ENCODE peak calls at places on chromosomes 7 and 10, in five cellular contexts. E is IMR-90, C is mesendoderm, P is H9, I is mesenchymal stem cell. H is an unnamed sample. For H3K4me1, the result is how much of the 10 kb centered on the place peaks cover.

GRCh38 chr10:4763513-4763912 is 62.5 kb upstream of the AKR1E2 start:
- DNase-seq in P (no peak), C (no peak), E (no peak), I (peak), H (no peak)

GRCh38 chr10:49387029-49387428 is 8.9 kb downstream of the DRGX start:
- DNase-seq in P (no peak), I (peak), C (no peak), E (peak), H (no peak)

GRCh38 chr7:70794962-70795361 is 337.0 kb upstream of the GALNT17 start:
- DNase-seq in C (no peak), P (no peak), E (no peak), I (no peak), H (no peak)

GRCh38 chr7:33886100-33886623 is 19.2 kb upstream of the BMPER start:
- DNase-seq in I (peak), P (peak), C (peak), E (peak), H (no peak)

GRCh38 chr7:8112685-8113084 is 144.1 kb downstream of the GLCCI1 start:
- DNase-seq in E (no peak), C (no peak), I (no peak), P (no peak), H (no peak)

GRCh38 chr7:43577485-43577951 is 5.4 kb upstream of the STK17A start:
- DNase-seq in C (peak), I (peak), P (peak), E (peak), H (no peak)

GRCh38 chr7:72343991-72344390 is 68.1 kb downstream of the CALN1 start:
- DNase-seq in I (no peak), C (peak), P (peak), E (no peak), H (no peak)

GRCh38 chr10:5443429-5443828 is 31.1 kb downstream of the NET1 start:
- DNase-seq in I (no peak), C (no peak), E (no peak), P (no peak), H (no peak)

GRCh38 chr7:114109299-114109698 is 190.5 kb upstream of the PPP1R3A start:
- DNase-seq in I (no peak), E (no peak), P (no peak), C (no peak), H (no peak)

GRCh38 chr10:48289652-48290238 is 15.2 kb upstream of the FRMPD2 start:
- DNase-seq in I (peak), E (peak), P (peak), C (peak), H (peak)

GRCh38 chr10:114042895-114043531 is 653 bp upstream of the ADRB1 start:
- DNase-seq in E (peak), I (peak), C (peak), P (peak), H (no peak)
- H3K27ac ChIP-seq in E (no peak), I (no peak), C (no peak), P (no peak), H (no peak)

GRCh38 chr10:96714031-96714590 is 6.2 kb downstream of the PIK3AP1 start:
- DNase-seq in P (no peak), I (no peak), C (no peak), E (peak), H (no peak)
- H3K4me1 ChIP-seq in P (under half), I (under half), C (under half), E (under half), H (under half)

DNA sequence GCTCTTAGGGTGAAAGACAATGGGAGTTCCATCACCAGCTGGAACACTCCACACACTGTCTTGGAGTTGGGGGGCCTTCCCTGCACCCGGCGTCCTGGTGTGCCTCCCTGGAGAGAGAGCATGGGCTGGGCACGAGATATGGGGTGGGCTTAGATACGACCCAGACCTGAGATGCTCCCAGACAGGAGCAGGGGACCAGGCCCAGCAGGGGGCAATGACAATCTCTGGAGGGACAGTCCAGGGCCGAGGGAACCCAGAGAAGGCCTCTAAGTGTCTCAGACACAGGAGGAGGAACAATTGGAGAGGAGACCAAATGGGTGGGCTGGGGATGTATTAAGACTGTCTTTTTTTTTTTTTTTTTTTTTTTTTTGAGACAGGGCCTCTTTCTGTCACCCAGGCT is 40.0 kb downstream of the MYL10 start:
- DNase-seq in C (no peak), P (no peak), I (no peak), E (no peak), H (no peak)
- H3K23ac ChIP-seq in C (no peak), P (no peak), I (no peak), E (no peak), H (no peak)

GRCh38 chr10:14670551-14671240 is 104.0 kb downstream of the FAM107B start:
- DNase-seq in E (peak), C (no peak), P (peak), I (peak), H (no peak)

GRCh38 chr10:14673189-14673947 is 101.3 kb downstream of the FAM107B start:
- DNase-seq in P (no peak), E (peak), I (peak), C (no peak), H (no peak)

GRCh38 chr10:14674376-14675050 is 100.2 kb downstream of the FAM107B start:
- DNase-seq in C (peak), E (no peak), P (no peak), I (no peak), H (no peak)

GRCh38 chr10:14669576-14669975 is 105.1 kb downstream of the FAM107B start:
- DNase-seq in I (peak), C (no peak), E (no peak), P (no peak), H (no peak)

DNA sequence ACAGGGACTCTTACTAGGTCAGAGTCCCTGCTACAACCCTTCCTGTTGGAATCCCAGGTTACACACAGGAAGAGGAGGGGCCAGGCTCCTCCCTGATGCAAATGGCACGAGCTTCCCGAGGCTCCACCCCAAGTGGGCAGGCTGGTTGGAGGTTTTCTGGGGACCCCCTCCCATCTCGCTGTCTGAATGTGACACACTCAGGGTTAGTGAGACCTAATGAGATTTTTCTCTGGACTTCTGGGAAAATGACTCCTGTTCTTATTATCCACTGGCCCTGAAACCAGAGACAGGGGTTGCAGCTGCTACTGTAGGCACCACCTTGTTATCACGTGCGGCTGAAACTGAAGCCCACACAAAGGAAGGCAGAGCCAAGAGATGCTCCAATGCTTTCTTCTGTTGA is 103.3 kb downstream of the FAM107B start:
- DNase-seq in C (no peak), E (no peak), P (peak), I (peak), H (no peak)
- H3K27ac ChIP-seq in C (no peak), E (peak), P (no peak), I (no peak), H (no peak)

DNA sequence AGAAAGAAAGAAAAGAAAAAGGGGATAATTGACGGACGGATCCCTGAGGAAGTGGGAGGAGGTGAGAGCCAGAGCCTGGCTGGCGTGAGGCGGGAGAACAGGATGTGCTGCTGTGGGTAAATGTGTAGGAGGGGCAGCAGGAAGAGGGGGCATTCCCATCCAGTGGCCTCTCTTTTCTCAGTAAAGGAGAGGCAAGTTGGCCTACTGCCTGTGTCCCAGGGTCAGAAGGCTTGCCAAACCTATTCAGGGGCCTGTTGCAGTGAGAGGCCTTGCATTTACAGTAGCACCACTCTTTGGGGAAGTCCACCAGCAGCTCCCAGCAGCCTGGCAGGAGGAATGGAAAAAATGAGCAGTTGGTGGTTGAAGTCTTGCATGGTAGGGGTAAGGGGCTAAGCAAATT is 26.6 kb upstream of the ASCC1 start:
- DNase-seq in E (no peak), P (peak), C (peak), I (peak), H (no peak)
- H3K4me1 ChIP-seq in E (under half), P (under half), C (under half), I (under half), H (under half)